ENCODE peak calls at places on chromosomes 1 and 21, in ten cellular contexts. O, I, L, W, N, X, J, A, S and R are unnamed samples.
A peak's percentile ranks its signal among the peaks of the same experiment; 100 is the strongest.

GRCh38 chr1:193543259-193543658 is 356.8 kb upstream of the B3GALT2 start:
- DNase-seq in X (no peak), O (peak; percentile 6), W (no peak), S (no peak), L (no peak), I (no peak), A (no peak), N (no peak), J (no peak), R (no peak)

GRCh38 chr1:87109012-87109411 is 194.6 kb downstream of the HS2ST1 start:
- DNase-seq in X (no peak), J (no peak), N (no peak), L (no peak), S (no peak), A (no peak), O (no peak), I (no peak), W (no peak), R (no peak)

GRCh38 chr1:101112051-101112770 is 86.6 kb upstream of the DPH5 start:
- DNase-seq in W (peak; percentile 32), X (peak; percentile 65), S (peak; percentile 99), A (no peak), O (no peak), I (no peak), J (no peak), L (peak; percentile 26), N (peak; percentile 29), R (peak; percentile 85)

GRCh38 chr1:165383067-165383466 is 26.6 kb upstream of the LMX1A start:
- DNase-seq in I (no peak), L (no peak), J (peak; percentile 35), A (peak; percentile 37), W (no peak), O (peak; percentile 19), X (peak; percentile 85), S (no peak), N (no peak), R (no peak)

GRCh38 chr1:43269627-43270375 is at the start of gene TMEM125:
- DNase-seq in W (no peak), A (no peak), S (no peak), O (no peak), J (no peak), X (no peak), L (no peak), N (no peak), I (peak; percentile 99), R (no peak)

GRCh38 chr21:38621132-38621531 is 122.9 kb upstream of the ERG start:
- DNase-seq in J (no peak), O (no peak), I (no peak), A (no peak), X (no peak), S (no peak), L (no peak), N (no peak), W (no peak), R (no peak)

GRCh38 chr1:22808186-22808845 is 97.7 kb downstream of the EPHB2 start:
- DNase-seq in O (peak; percentile 83), S (no peak), A (peak; percentile 16), N (no peak), I (no peak), L (no peak), J (no peak), X (no peak), W (no peak), R (no peak)

GRCh38 chr1:59368007-59368670 is 71.2 kb downstream of the FGGY start:
- DNase-seq in J (no peak), S (no peak), A (no peak), X (no peak), O (no peak), I (no peak), L (no peak), N (no peak), W (no peak), R (no peak)

GRCh38 chr1:3105167-3105863 is 36.3 kb downstream of the PRDM16 start:
- DNase-seq in N (no peak), X (no peak), W (peak; percentile 41), O (no peak), A (no peak), S (no peak), J (no peak), L (no peak), I (no peak), R (no peak)

GRCh38 chr1:54581621-54582035 is 33.6 kb downstream of the ACOT11 start:
- DNase-seq in W (peak; percentile 76), A (peak; percentile 84), O (peak; percentile 45), S (no peak), X (peak; percentile 98), N (no peak), L (no peak), J (peak; percentile 95), I (no peak), R (no peak)

GRCh38 chr1:211731456-211732275 is 56.2 kb upstream of the NEK2 start:
- DNase-seq in O (no peak), A (no peak), J (no peak), S (no peak), X (no peak), L (no peak), N (no peak), W (no peak), I (peak; percentile 79), R (no peak)